ENCODE peak calls at places on chromosomes 13 and 19, in seven cellular contexts. L is heart left ventricle, F is psoas muscle, A is gastrocnemius medialis, O is A549, T is IMR-90, K is left lung. B is an unnamed sample.

GRCh38 chr19:55654833-55655647 is at the start of gene U2AF2:
- ATAC-seq in L (peak; percentile 63), F (peak; percentile 62), A (peak; percentile 53), O (peak; percentile 73), T (peak; percentile 68), K (peak; percentile 75), B (peak; percentile 54)

GRCh38 chr19:16871870-16872269 is 16.9 kb upstream of the F2RL3 start:
- ATAC-seq in L (peak; percentile 58), F (peak; percentile 31), A (peak; percentile 77), O (no peak), T (no peak), K (peak; percentile 24), B (peak; percentile 44)

GRCh38 chr19:44788971-44789370 is 11.3 kb downstream of the CBLC start:
- ATAC-seq in L (no peak), F (no peak), A (no peak), O (no peak), T (no peak), K (no peak), B (no peak)

GRCh38 chr13:99991806-99992242 is 10.2 kb downstream of the ZIC2 start:
- ATAC-seq in L (no peak), F (peak; percentile 13), A (no peak), O (no peak), T (no peak), K (no peak), B (no peak)

GRCh38 chr19:52910648-52911047 is 12.6 kb downstream of the ZNF888 start:
- ATAC-seq in L (no peak), F (no peak), A (no peak), O (no peak), T (no peak), K (no peak), B (no peak)

GRCh38 chr13:77760893-77761292 is 63.4 kb downstream of the SLAIN1 start:
- ATAC-seq in L (no peak), F (no peak), A (no peak), O (no peak), T (no peak), K (peak; percentile 81), B (no peak)

GRCh38 chr19:55346725-55347441 is 7.2 kb downstream of the KMT5C start:
- ATAC-seq in L (no peak), F (no peak), A (no peak), O (peak; percentile 3), T (no peak), K (no peak), B (peak; percentile 39)

GRCh38 chr13:81577601-81578000 is 1236.7 kb upstream of the SPRY2 start:
- ATAC-seq in L (no peak), F (no peak), A (no peak), O (no peak), T (no peak), K (no peak), B (no peak)

GRCh38 chr19:49556412-49557398 is 23.7 kb downstream of the NOSIP start:
- ATAC-seq in L (peak; percentile 7), F (no peak), A (no peak), O (peak; percentile 8), T (no peak), K (peak; percentile 10), B (no peak)

GRCh38 chr13:69496951-69497350 is 610.7 kb upstream of the ATXN8OS start:
- ATAC-seq in L (no peak), F (no peak), A (no peak), O (no peak), T (no peak), K (no peak), B (no peak)

GRCh38 chr19:661427-662196 is 1.4 kb downstream of the RNF126 start:
- ATAC-seq in L (peak; percentile 6), F (no peak), A (no peak), O (peak; percentile 6), T (no peak), K (peak; percentile 12), B (no peak)

DNA sequence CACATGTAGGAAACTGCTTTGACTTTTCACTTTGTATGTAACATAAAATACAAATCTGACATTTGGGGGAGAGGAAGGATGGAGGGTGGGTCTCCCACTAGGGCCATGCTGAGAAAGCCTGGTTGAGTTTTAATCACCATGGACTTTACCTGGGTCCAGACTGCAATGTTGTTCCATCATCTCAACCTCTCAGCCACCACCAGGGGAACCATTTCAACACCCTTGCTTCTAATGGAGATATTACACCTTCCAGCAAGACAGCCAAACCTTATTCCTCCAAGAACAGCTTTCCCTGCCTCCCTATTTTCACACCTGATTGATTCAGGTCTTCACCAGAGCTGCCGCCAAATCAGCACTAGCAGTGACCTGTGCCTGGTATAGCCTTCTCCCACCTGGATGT is 56.0 kb downstream of the ZAR1L start:
- ATAC-seq in L (no peak), F (no peak), A (no peak), O (peak; percentile 31), T (no peak), K (no peak), B (no peak)
- TF ChIP-seq CTCF in L (no peak), F (no peak), A (no peak), O (no peak), T (no peak), K (no peak), B (peak; percentile 23)

DNA sequence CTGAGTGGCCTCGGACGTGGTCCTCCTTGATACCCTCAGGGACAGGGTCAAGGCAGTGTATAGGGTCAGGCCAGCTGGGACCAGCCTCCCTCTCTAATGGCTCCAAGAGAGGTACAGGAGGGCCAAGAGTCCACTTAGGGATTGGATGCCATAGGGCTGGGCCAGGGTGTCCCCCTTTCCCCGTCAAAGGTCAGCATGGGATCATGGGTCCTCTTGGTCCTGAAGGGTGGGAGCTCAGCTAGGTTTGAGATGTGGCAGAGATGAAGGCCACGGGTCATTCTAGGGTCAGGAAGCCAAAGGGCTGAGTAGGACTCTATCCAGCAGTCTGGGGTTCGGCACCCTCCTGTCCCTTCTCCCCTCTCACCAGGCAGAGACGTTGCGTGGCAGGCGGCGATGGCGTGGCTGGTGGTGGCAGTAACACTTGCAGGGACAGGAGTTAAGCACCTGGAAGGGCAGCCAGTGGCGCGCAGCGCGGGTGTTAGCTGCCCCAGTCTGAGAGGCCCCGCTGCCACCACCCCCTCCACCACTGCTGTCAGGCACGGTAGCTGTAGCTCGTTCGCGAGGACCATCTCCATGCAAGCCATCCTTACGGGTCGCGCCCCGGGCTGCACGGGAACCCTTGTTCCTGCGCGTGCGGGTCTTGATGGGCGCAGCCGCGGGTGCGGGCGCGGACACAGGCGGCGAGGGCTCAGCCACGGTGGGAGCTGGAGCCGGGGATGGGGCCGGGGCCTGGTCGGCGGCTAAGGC is 2.6 kb downstream of the GGN start:
- ATAC-seq in L (no peak), F (no peak), A (no peak), O (peak; percentile 1), T (no peak), K (no peak), B (no peak)
- TF ChIP-seq CTCF in L (no peak), F (no peak), A (no peak), O (no peak), T (no peak), K (no peak), B (no peak)

GRCh38 chr13:46127336-46128023 is 22.6 kb upstream of the CPB2 start:
- ATAC-seq in L (no peak), F (no peak), A (no peak), O (no peak), T (no peak), K (no peak), B (no peak)

GRCh38 chr13:46124531-46124966 is 19.7 kb upstream of the CPB2 start:
- ATAC-seq in L (no peak), F (no peak), A (no peak), O (no peak), T (no peak), K (no peak), B (no peak)

GRCh38 chr13:46126074-46126473 is 21.2 kb upstream of the CPB2 start:
- ATAC-seq in L (no peak), F (no peak), A (no peak), O (no peak), T (no peak), K (no peak), B (no peak)

GRCh38 chr13:46124967-46125933 is 20.4 kb upstream of the CPB2 start:
- ATAC-seq in L (no peak), F (no peak), A (no peak), O (no peak), T (no peak), K (peak; percentile 12), B (no peak)

GRCh38 chr13:46126552-46127171 is 21.8 kb upstream of the CPB2 start:
- ATAC-seq in L (peak; percentile 89), F (peak; percentile 79), A (no peak), O (peak; percentile 99), T (peak; percentile 100), K (peak; percentile 99), B (no peak)
- TF ChIP-seq CTCF in L (peak; percentile 56), F (peak; percentile 61), A (peak; percentile 28), O (peak; percentile 77), T (peak; percentile 93), K (peak; percentile 86), B (peak; percentile 32)

GRCh38 chr19:6199240-6199983 is 63.9 kb downstream of the ACSBG2 start:
- ATAC-seq in L (peak; percentile 97), F (peak; percentile 98), A (peak; percentile 96), O (peak; percentile 93), T (peak; percentile 91), K (peak; percentile 96), B (peak; percentile 98)
- TF ChIP-seq CTCF in L (peak; percentile 18), F (peak; percentile 47), A (peak; percentile 67), O (no peak), T (peak; percentile 29), K (peak; percentile 23), B (peak; percentile 76)

DNA sequence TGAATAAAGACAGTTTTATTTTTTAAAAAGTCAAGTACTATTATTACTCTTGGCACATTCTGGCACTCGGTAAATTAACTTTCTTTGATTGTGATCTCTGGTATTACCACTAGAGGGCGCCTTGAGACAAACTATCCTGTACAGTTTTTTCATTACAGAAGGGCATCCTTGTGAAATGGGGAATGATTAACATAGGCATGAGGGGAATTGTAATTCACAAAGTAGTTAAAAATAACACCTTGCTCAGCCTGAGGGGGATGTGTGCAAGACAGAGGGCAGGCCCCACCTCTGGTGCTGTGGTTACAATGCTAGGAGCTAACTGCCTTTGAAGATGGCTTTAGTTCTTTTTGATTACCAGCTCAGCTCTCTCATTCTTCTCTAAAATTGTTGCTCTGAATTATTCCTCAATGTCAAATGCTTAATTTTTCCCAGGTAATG is 24.2 kb upstream of the C1QTNF9B start:
- ATAC-seq in L (peak; percentile 58), F (peak; percentile 64), A (no peak), O (no peak), T (peak; percentile 61), K (peak; percentile 90), B (no peak)
- TF ChIP-seq CTCF in L (peak; percentile 72), F (peak; percentile 63), A (peak; percentile 42), O (peak; percentile 51), T (peak; percentile 83), K (peak; percentile 74), B (peak; percentile 49)

GRCh38 chr19:40584007-40584406 is 7.3 kb downstream of the SHKBP1 start:
- ATAC-seq in L (no peak), F (no peak), A (no peak), O (peak; percentile 81), T (peak; percentile 35), K (no peak), B (no peak)
- TF ChIP-seq CTCF in L (no peak), F (no peak), A (no peak), O (peak; percentile 44), T (peak; percentile 35), K (no peak), B (no peak)

DNA sequence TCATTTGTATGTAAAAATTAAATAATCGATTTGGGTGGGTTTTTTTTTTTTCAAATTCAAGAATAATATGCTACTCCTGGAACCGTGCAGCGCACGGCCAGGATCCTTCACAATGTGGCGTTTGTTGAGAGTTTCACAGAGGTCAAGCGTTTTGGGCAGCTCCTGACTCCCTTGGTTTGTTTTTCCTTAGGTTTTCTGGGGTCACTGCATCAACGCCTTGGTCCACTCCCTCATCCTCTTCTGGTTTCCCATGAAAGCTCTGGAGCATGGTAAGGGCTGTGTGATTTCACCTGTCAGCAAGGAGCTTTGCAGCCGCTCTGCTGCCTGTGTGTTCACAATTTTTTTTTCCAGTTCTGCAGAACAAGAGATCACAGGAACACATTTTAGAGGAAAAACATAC is 212.5 kb downstream of the SHISA2 start:
- ATAC-seq in L (no peak), F (no peak), A (no peak), O (no peak), T (no peak), K (no peak), B (no peak)
- TF ChIP-seq CTCF in L (no peak), F (no peak), A (no peak), O (no peak), T (no peak), K (no peak), B (no peak)